ENCODE peak calls at places on chromosomes 4 and X, in ten cellular contexts. One of them, this sample, is unnamed.

GRCh38 chrX:7330971-7331746 is 183.2 kb upstream of the PUDP start:
- DNase-seq in foreskin keratinocyte: no peak
- DNase-seq in HS-27A: peak; percentile 33
- DNase-seq in A549: no peak
- DNase-seq in endodermal cell: no peak
- DNase-seq in fibroblast of villous mesenchyme: peak; percentile 91
- DNase-seq in germinal center: no peak
- DNase-seq in K562: no peak
- DNase-seq in left lung: no peak
- DNase-seq in Right ventricle myocardium superior: no peak
- DNase-seq in this sample: no peak

GRCh38 chrX:71235482-71235881 is 12.5 kb downstream of the GJB1 start:
- DNase-seq in foreskin keratinocyte: no peak
- DNase-seq in fibroblast of villous mesenchyme: no peak
- DNase-seq in germinal center: no peak
- DNase-seq in A549: no peak
- DNase-seq in HS-27A: no peak
- DNase-seq in K562: no peak
- DNase-seq in Right ventricle myocardium superior: no peak
- DNase-seq in endodermal cell: no peak
- DNase-seq in left lung: no peak
- DNase-seq in this sample: no peak

GRCh38 chr4:38529189-38530115 is 134.5 kb upstream of the KLF3 start:
- DNase-seq in germinal center: peak; percentile 57
- DNase-seq in fibroblast of villous mesenchyme: no peak
- DNase-seq in foreskin keratinocyte: no peak
- DNase-seq in left lung: no peak
- DNase-seq in K562: peak; percentile 91
- DNase-seq in endodermal cell: peak; percentile 49
- DNase-seq in Right ventricle myocardium superior: peak; percentile 46
- DNase-seq in HS-27A: no peak
- DNase-seq in A549: no peak
- DNase-seq in this sample: no peak

GRCh38 chr4:173125216-173125812 is 43.3 kb upstream of the GALNT7 start:
- DNase-seq in germinal center: no peak
- DNase-seq in endodermal cell: no peak
- DNase-seq in A549: no peak
- DNase-seq in left lung: no peak
- DNase-seq in HS-27A: no peak
- DNase-seq in fibroblast of villous mesenchyme: no peak
- DNase-seq in foreskin keratinocyte: peak; percentile 68
- DNase-seq in Right ventricle myocardium superior: no peak
- DNase-seq in K562: no peak
- DNase-seq in this sample: no peak

GRCh38 chr4:147862043-147862692 is 130.3 kb downstream of the ARHGAP10 start:
- DNase-seq in endodermal cell: no peak
- DNase-seq in A549: no peak
- DNase-seq in fibroblast of villous mesenchyme: no peak
- DNase-seq in foreskin keratinocyte: no peak
- DNase-seq in left lung: peak; percentile 63
- DNase-seq in germinal center: no peak
- DNase-seq in Right ventricle myocardium superior: no peak
- DNase-seq in HS-27A: no peak
- DNase-seq in K562: no peak
- DNase-seq in this sample: no peak

GRCh38 chrX:109270580-109271484 is 211.1 kb downstream of the GUCY2F start:
- DNase-seq in foreskin keratinocyte: peak; percentile 97
- DNase-seq in endodermal cell: no peak
- DNase-seq in K562: no peak
- DNase-seq in Right ventricle myocardium superior: no peak
- DNase-seq in left lung: no peak
- DNase-seq in fibroblast of villous mesenchyme: no peak
- DNase-seq in A549: no peak
- DNase-seq in germinal center: no peak
- DNase-seq in HS-27A: peak; percentile 8
- DNase-seq in this sample: peak; percentile 97

GRCh38 chrX:40550069-40550468 is 30.7 kb upstream of the ATP6AP2 start:
- DNase-seq in fibroblast of villous mesenchyme: no peak
- DNase-seq in foreskin keratinocyte: no peak
- DNase-seq in germinal center: no peak
- DNase-seq in HS-27A: no peak
- DNase-seq in endodermal cell: no peak
- DNase-seq in A549: no peak
- DNase-seq in Right ventricle myocardium superior: no peak
- DNase-seq in left lung: no peak
- DNase-seq in K562: no peak
- DNase-seq in this sample: no peak

GRCh38 chr4:161393614-161394013 is 770.2 kb downstream of the FSTL5 start:
- DNase-seq in K562: no peak
- DNase-seq in foreskin keratinocyte: no peak
- DNase-seq in germinal center: no peak
- DNase-seq in HS-27A: no peak
- DNase-seq in Right ventricle myocardium superior: no peak
- DNase-seq in left lung: no peak
- DNase-seq in fibroblast of villous mesenchyme: no peak
- DNase-seq in A549: no peak
- DNase-seq in endodermal cell: peak; percentile 75
- DNase-seq in this sample: no peak

GRCh38 chrX:105375816-105376215 is 155.3 kb upstream of the TEX13A start:
- DNase-seq in Right ventricle myocardium superior: no peak
- DNase-seq in HS-27A: no peak
- DNase-seq in germinal center: no peak
- DNase-seq in endodermal cell: no peak
- DNase-seq in K562: no peak
- DNase-seq in fibroblast of villous mesenchyme: peak; percentile 12
- DNase-seq in foreskin keratinocyte: peak; percentile 36
- DNase-seq in A549: no peak
- DNase-seq in left lung: no peak
- DNase-seq in this sample: peak; percentile 79

This sample was measured in mammary epithelial cell.